ENCODE peak calls at places on chromosomes 6 and 20, in eight cellular contexts. A is neural progenitor cell, N is A549, B is WERI-Rb-1, T is small intestine, Z is mucosa of descending colon, H is fibroblast of lung, J is heart right ventricle. S is an unnamed sample.

GRCh38 chr6:156846845-156847599 is 69.8 kb downstream of the ARID1B start:
- DNase-seq in T (no peak), Z (no peak), A (no peak), J (no peak), H (no peak), N (no peak), B (no peak), S (no peak)

GRCh38 chr20:23231561-23232218 is 118.9 kb upstream of the NXT1 start:
- DNase-seq in T (no peak), J (no peak), A (no peak), N (no peak), H (peak; percentile 76), Z (no peak), B (no peak), S (no peak)

GRCh38 chr6:81534934-81535465 is 217.5 kb downstream of the TENT5A start:
- DNase-seq in N (no peak), B (no peak), T (no peak), Z (no peak), A (no peak), H (no peak), J (no peak), S (no peak)

GRCh38 chr6:111846511-111847409 is 26.5 kb downstream of the FYN start:
- DNase-seq in H (no peak), Z (no peak), T (no peak), N (no peak), A (no peak), B (no peak), J (peak; percentile 57), S (no peak)

GRCh38 chr20:2986466-2986865 is 57.0 kb upstream of the GNRH2 start:
- DNase-seq in A (no peak), J (no peak), T (no peak), Z (no peak), H (peak; percentile 48), N (no peak), B (no peak), S (no peak)

GRCh38 chr20:50400705-50401045 is 109.5 kb upstream of the PTPN1 start:
- DNase-seq in T (peak; percentile 57), B (no peak), A (no peak), Z (no peak), J (no peak), H (no peak), N (no peak), S (no peak)

GRCh38 chr6:24472181-24472580 is 17.2 kb downstream of the GPLD1 start:
- DNase-seq in Z (no peak), H (no peak), J (no peak), T (no peak), A (no peak), B (no peak), N (no peak), S (no peak)

GRCh38 chr20:10263385-10264165 is 44.9 kb downstream of the SNAP25 start:
- DNase-seq in B (no peak), J (no peak), N (no peak), A (no peak), T (no peak), H (peak; percentile 43), Z (no peak), S (no peak)

GRCh38 chr6:10315034-10315433 is 99.8 kb downstream of the TFAP2A start:
- DNase-seq in Z (no peak), T (no peak), A (peak; percentile 74), B (no peak), H (no peak), N (no peak), J (no peak), S (peak; percentile 74)

GRCh38 chr6:105057160-105057559 is 100.3 kb downstream of the LIN28B start:
- DNase-seq in J (no peak), T (no peak), A (no peak), N (no peak), H (no peak), Z (no peak), B (no peak), S (no peak)

GRCh38 chr6:158031191-158031444 is 49.5 kb downstream of the SYNJ2 start:
- DNase-seq in A (no peak), H (no peak), N (no peak), J (no peak), B (no peak), Z (no peak), T (no peak), S (no peak)

GRCh38 chr6:122869437-122870024 is 80.5 kb downstream of the SMPDL3A start:
- DNase-seq in H (peak; percentile 63), T (peak; percentile 72), A (peak; percentile 69), B (peak; percentile 54), J (no peak), Z (peak; percentile 34), N (peak; percentile 15), S (peak; percentile 71)

GRCh38 chr6:130696806-130697205 is 130.4 kb upstream of the SMLR1 start:
- DNase-seq in Z (no peak), J (no peak), T (no peak), N (no peak), H (no peak), B (no peak), A (no peak), S (no peak)

GRCh38 chr20:12966468-12967085 is 42.2 kb upstream of the SPTLC3 start:
- DNase-seq in Z (peak; percentile 23), N (no peak), J (no peak), H (peak; percentile 76), T (no peak), B (no peak), A (peak; percentile 23), S (no peak)

GRCh38 chr6:32484614-32484998 is 44.9 kb downstream of the HLA-DRA start:
- DNase-seq in T (peak; percentile 1), H (no peak), J (no peak), N (no peak), B (no peak), Z (no peak), A (no peak), S (no peak)

GRCh38 chr6:125662301-125662700 is 87.1 kb upstream of the HEY2 start:
- DNase-seq in T (no peak), N (no peak), H (no peak), Z (no peak), A (no peak), B (no peak), J (no peak), S (no peak)

GRCh38 chr6:50720623-50721022 is 7.3 kb downstream of the TFAP2D start:
- DNase-seq in J (no peak), T (no peak), B (no peak), N (no peak), A (peak; percentile 86), H (no peak), Z (no peak), S (peak; percentile 86)

GRCh38 chr6:38337819-38338465 is 301.8 kb downstream of the BTBD9 start:
- DNase-seq in N (peak; percentile 22), B (no peak), A (no peak), H (peak; percentile 89), Z (no peak), J (no peak), T (no peak), S (no peak)

GRCh38 chr20:24097051-24097450 is 108.5 kb upstream of the GGTLC1 start:
- DNase-seq in J (no peak), B (no peak), N (no peak), T (no peak), A (peak; percentile 24), H (no peak), Z (no peak), S (no peak)

GRCh38 chr6:48560408-48560807 is 449.4 kb upstream of the PTCHD4 start:
- DNase-seq in Z (no peak), A (no peak), T (no peak), N (no peak), B (no peak), H (peak; percentile 36), J (no peak), S (no peak)

GRCh38 chr6:29813066-29813465 is 14.6 kb upstream of the HLA-G start:
- DNase-seq in T (no peak), B (no peak), N (no peak), H (no peak), J (no peak), Z (no peak), A (no peak), S (no peak)

GRCh38 chr6:133837801-133838349 is 51.0 kb upstream of the TCF21 start:
- DNase-seq in J (peak; percentile 38), Z (peak; percentile 81), T (peak; percentile 75), A (peak; percentile 80), B (peak; percentile 40), N (peak; percentile 28), H (no peak), S (peak; percentile 96)

GRCh38 chr6:292506-293184 is 358 bp downstream of the DUSP22 start:
- DNase-seq in Z (peak; percentile 83), A (peak; percentile 72), B (peak; percentile 77), J (peak; percentile 76), N (peak; percentile 19), H (peak; percentile 38), T (peak; percentile 78), S (peak; percentile 84)
- H3K9me3 ChIP-seq in Z (no peaks in the 10 kb centered on the region), A (peaks cover 4% of the 10 kb centered on the region), B (no peaks in the 10 kb centered on the region), J (no peaks in the 10 kb centered on the region), N (no peaks in the 10 kb centered on the region), H (no peaks in the 10 kb centered on the region), T (no peaks in the 10 kb centered on the region), S (peaks cover 13% of the 10 kb centered on the region)

GRCh38 chr6:305371-306206 is 13.3 kb downstream of the DUSP22 start:
- DNase-seq in Z (no peak), N (no peak), A (no peak), B (no peak), H (no peak), J (no peak), T (peak; percentile 53), S (no peak)
- H3K9me3 ChIP-seq in Z (peaks cover 10% of the 10 kb centered on the region), N (no peaks in the 10 kb centered on the region), A (peaks cover 3% of the 10 kb centered on the region), B (no peaks in the 10 kb centered on the region), H (no peaks in the 10 kb centered on the region), J (no peaks in the 10 kb centered on the region), T (no peaks in the 10 kb centered on the region), S (peaks cover under 1% of the 10 kb centered on the region)

GRCh38 chr6:43376551-43376981 is 7.1 kb upstream of the ZNF318 start:
- DNase-seq in N (no peak), J (no peak), B (no peak), A (no peak), T (peak; percentile 58), H (no peak), Z (no peak), S (no peak)
- H3K9me3 ChIP-seq in N (no peaks in the 10 kb centered on the region), J (no peaks in the 10 kb centered on the region), B (no peaks in the 10 kb centered on the region), A (no peaks in the 10 kb centered on the region), T (no peaks in the 10 kb centered on the region), H (no peaks in the 10 kb centered on the region), Z (no peaks in the 10 kb centered on the region), S (no peaks in the 10 kb centered on the region)

GRCh38 chr20:39706089-39706721 is 744.1 kb downstream of the DHX35 start:
- DNase-seq in B (no peak), T (no peak), H (no peak), A (no peak), J (peak; percentile 39), N (no peak), Z (peak; percentile 3), S (no peak)

GRCh38 chr20:39700527-39700926 is 738.4 kb downstream of the DHX35 start:
- DNase-seq in H (no peak), N (no peak), A (no peak), J (no peak), T (no peak), B (no peak), Z (no peak), S (no peak)

GRCh38 chr20:39698706-39699211 is 736.6 kb downstream of the DHX35 start:
- DNase-seq in N (no peak), J (no peak), Z (no peak), H (no peak), T (no peak), B (no peak), A (no peak), S (no peak)

GRCh38 chr20:39699331-39699730 is 737.2 kb downstream of the DHX35 start:
- DNase-seq in A (no peak), H (no peak), J (no peak), B (no peak), Z (no peak), N (no peak), T (no peak), S (no peak)

GRCh38 chr20:39702716-39703349 is 740.7 kb downstream of the DHX35 start:
- DNase-seq in N (no peak), Z (no peak), B (no peak), H (no peak), A (no peak), J (no peak), T (peak; percentile 3), S (no peak)
- H3K9me3 ChIP-seq in N (no peaks in the 10 kb centered on the region), Z (no peaks in the 10 kb centered on the region), B (no peaks in the 10 kb centered on the region), H (no peaks in the 10 kb centered on the region), A (no peaks in the 10 kb centered on the region), J (no peaks in the 10 kb centered on the region), T (no peaks in the 10 kb centered on the region), S (no peaks in the 10 kb centered on the region)

S was measured in endodermal cell.